ENCODE peak calls at places on chromosomes 11 and 22, in six cellular contexts. R is GM12865, Q is LoVo, X is MV-4-11, M is GM12891, N is fibroblast of villous mesenchyme. F is an unnamed sample.
A peak's percentile ranks its signal among the peaks of the same experiment; 100 is the strongest.

GRCh38 chr11:33532720-33533119 is 167.9 kb downstream of the C11orf91 start:
- DNase-seq in R (no peak), Q (no peak), X (no peak), M (no peak), N (no peak), F (peak; percentile 49)

GRCh38 chr11:86377972-86378371 is 3.3 kb downstream of the CCDC81 start:
- DNase-seq in R (no peak), Q (no peak), X (no peak), M (no peak), N (no peak), F (no peak)

GRCh38 chr22:27685971-27686370 is 115.6 kb downstream of the MN1 start:
- DNase-seq in R (no peak), Q (no peak), X (no peak), M (no peak), N (no peak), F (no peak)

GRCh38 chr11:116217006-116217405 is 555.8 kb downstream of the BUD13 start:
- DNase-seq in R (peak; percentile 18), Q (peak; percentile 16), X (peak; percentile 28), M (no peak), N (peak; percentile 43), F (peak; percentile 35)

GRCh38 chr22:37242395-37242918 is 1.6 kb downstream of the RAC2 start:
- DNase-seq in R (peak; percentile 95), Q (no peak), X (peak; percentile 95), M (peak; percentile 80), N (peak; percentile 31), F (no peak)

GRCh38 chr11:35146711-35147110 is 7.7 kb downstream of the CD44 start:
- DNase-seq in R (no peak), Q (no peak), X (peak; percentile 61), M (no peak), N (no peak), F (no peak)

GRCh38 chr11:108632041-108632440 is 32.8 kb upstream of the DDX10 start:
- DNase-seq in R (no peak), Q (no peak), X (no peak), M (no peak), N (no peak), F (no peak)

GRCh38 chr11:10293423-10294288 is at the start of gene SBF2:
- DNase-seq in R (peak; percentile 82), Q (peak; percentile 77), X (peak; percentile 37), M (no peak), N (peak; percentile 95), F (peak; percentile 86)

GRCh38 chr11:93929407-93929806 is 79.0 kb upstream of the VSTM5 start:
- DNase-seq in R (no peak), Q (no peak), X (no peak), M (no peak), N (no peak), F (no peak)

GRCh38 chr11:2630679-2631078 is 69.1 kb downstream of the KCNQ1OT1 start:
- DNase-seq in R (no peak), Q (no peak), X (no peak), M (no peak), N (no peak), F (no peak)

GRCh38 chr22:42926034-42926433 is 69.0 kb upstream of the ARFGAP3 start:
- DNase-seq in R (no peak), Q (no peak), X (no peak), M (no peak), N (no peak), F (no peak)

GRCh38 chr11:117998201-117998579 is 12.0 kb downstream of the IL10RA start:
- DNase-seq in R (peak; percentile 85), Q (no peak), X (no peak), M (no peak), N (no peak), F (no peak)

GRCh38 chr11:36211735-36212430 is 77.3 kb downstream of the COMMD9 start:
- DNase-seq in R (no peak), Q (no peak), X (no peak), M (no peak), N (no peak), F (no peak)

GRCh38 chr11:117604349-117604995 is 192.5 kb downstream of the DSCAML1 start:
- DNase-seq in R (no peak), Q (no peak), X (no peak), M (no peak), N (no peak), F (peak; percentile 84)

GRCh38 chr11:2731285-2732125 is 31.7 kb upstream of the KCNQ1OT1 start:
- DNase-seq in R (no peak), Q (no peak), X (no peak), M (no peak), N (no peak), F (peak; percentile 4)

GRCh38 chr22:23608583-23608982 is 23.5 kb downstream of the DRICH1 start:
- DNase-seq in R (no peak), Q (no peak), X (no peak), M (no peak), N (peak; percentile 27), F (no peak)

GRCh38 chr22:38841211-38841610 is 2.6 kb downstream of the NPTXR start:
- DNase-seq in R (no peak), Q (no peak), X (no peak), M (no peak), N (no peak), F (peak; percentile 31)

GRCh38 chr22:24985824-24986214 is 33.3 kb downstream of the KIAA1671 start:
- DNase-seq in R (no peak), Q (no peak), X (no peak), M (no peak), N (peak; percentile 82), F (no peak)

GRCh38 chr22:21602579-21602978 is 27.2 kb downstream of the YDJC start:
- DNase-seq in R (no peak), Q (no peak), X (no peak), M (no peak), N (no peak), F (no peak)

GRCh38 chr11:57515332-57516060 is at the start of gene SLC43A1:
- DNase-seq in R (peak; percentile 64), Q (peak; percentile 57), X (peak; percentile 46), M (no peak), N (peak; percentile 68), F (peak; percentile 62)

GRCh38 chr11:108902027-108902469 is 237.2 kb downstream of the DDX10 start:
- DNase-seq in R (no peak), Q (no peak), X (no peak), M (no peak), N (no peak), F (no peak)

GRCh38 chr11:28483072-28483867 is 375.1 kb downstream of the METTL15 start:
- DNase-seq in R (no peak), Q (no peak), X (no peak), M (no peak), N (no peak), F (no peak)

GRCh38 chr11:69816671-69817070 is 2.5 kb downstream of the FGF3 start:
- DNase-seq in R (no peak), Q (no peak), X (no peak), M (no peak), N (no peak), F (no peak)

GRCh38 chr11:1820463-1821325 is 14.1 kb upstream of the SYT8 start:
- DNase-seq in R (no peak), Q (no peak), X (no peak), M (no peak), N (no peak), F (no peak)

GRCh38 chr22:23279781-23280180 is 99.5 kb downstream of the BCR start:
- DNase-seq in R (no peak), Q (no peak), X (no peak), M (no peak), N (no peak), F (no peak)

GRCh38 chr11:78768345-78768744 is 193.7 kb upstream of the NARS2 start:
- DNase-seq in R (no peak), Q (no peak), X (no peak), M (no peak), N (no peak), F (no peak)